ENCODE peak calls at places on chromosomes 1 and 21, in eight cellular contexts. F is NCI-H774; P is NCI-H510A treated with DMSO at 0.1 percent for 48 hours; E is small intestine; Q is activated naive CD4-positive, alpha-beta T cell; T is amniotic epithelial cell; U is left colon; A is CD8-positive, alpha-beta T cell. N is an unnamed sample.

GRCh38 chr1:155037043-155037442 is 3.4 kb downstream of the DCST1 start:
- DNase-seq in F (no peak), U (no peak), A (no peak), T (no peak), P (peak), E (no peak), Q (no peak), N (no peak)

GRCh38 chr1:234535763-234536515 is 57.0 kb upstream of the TARBP1 start:
- DNase-seq in U (peak), P (no peak), T (no peak), Q (no peak), A (no peak), F (no peak), E (no peak), N (no peak)

GRCh38 chr21:46128106-46128982 is 27.0 kb downstream of the FTCD start:
- DNase-seq in U (peak), F (no peak), P (no peak), E (no peak), T (no peak), Q (no peak), A (peak), N (peak)

GRCh38 chr1:5982868-5983267 is 9.4 kb downstream of the NPHP4 start:
- DNase-seq in E (no peak), F (no peak), T (peak), U (no peak), P (no peak), A (no peak), Q (no peak), N (no peak)

GRCh38 chr1:36567601-36568341 is 85.1 kb upstream of the CSF3R start:
- DNase-seq in F (no peak), Q (no peak), P (peak), T (no peak), E (peak), A (no peak), U (no peak), N (peak)

GRCh38 chr1:117581391-117581943 is 24.4 kb upstream of the TENT5C start:
- DNase-seq in A (no peak), U (no peak), P (no peak), Q (no peak), E (no peak), T (no peak), F (no peak), N (no peak)

GRCh38 chr1:181353526-181353925 is 129.8 kb upstream of the CACNA1E start:
- DNase-seq in T (no peak), E (no peak), Q (no peak), F (no peak), A (no peak), U (no peak), P (peak), N (no peak)

GRCh38 chr1:67672260-67672803 is 12.7 kb upstream of the GADD45A start:
- DNase-seq in A (no peak), Q (no peak), U (no peak), T (no peak), P (peak), F (peak), E (no peak), N (no peak)

GRCh38 chr21:43021191-43021590 is 46.8 kb downstream of the PKNOX1 start:
- DNase-seq in F (no peak), A (no peak), U (no peak), P (no peak), E (no peak), Q (no peak), T (no peak), N (no peak)

GRCh38 chr1:68358439-68358838 is 91.3 kb downstream of the RPE65 start:
- DNase-seq in T (peak), A (no peak), E (no peak), Q (no peak), F (no peak), P (no peak), U (no peak), N (no peak)

GRCh38 chr1:198619375-198620140 is 19.3 kb upstream of the PTPRC start:
- DNase-seq in Q (no peak), U (no peak), E (no peak), A (no peak), F (no peak), T (no peak), P (no peak), N (no peak)

GRCh38 chr1:65911679-65912078 is 119.0 kb downstream of the PDE4B start:
- DNase-seq in T (no peak), A (no peak), Q (no peak), F (no peak), P (no peak), U (no peak), E (no peak), N (no peak)

GRCh38 chr21:45818276-45818903 is 163.2 kb upstream of the COL6A1 start:
- DNase-seq in A (no peak), P (no peak), F (no peak), Q (no peak), E (no peak), T (peak), U (no peak), N (peak)

GRCh38 chr1:45895406-45895805 is 92.0 kb downstream of the MAST2 start:
- DNase-seq in F (no peak), P (no peak), T (no peak), E (no peak), U (no peak), Q (no peak), A (no peak), N (no peak)

GRCh38 chr1:151809625-151810556 is 4.7 kb upstream of the LINGO4 start:
- DNase-seq in T (no peak), U (no peak), Q (no peak), A (no peak), E (no peak), F (no peak), P (no peak), N (no peak)

GRCh38 chr1:49102752-49103151 is 326.1 kb upstream of the BEND5 start:
- DNase-seq in F (no peak), T (peak), Q (no peak), U (no peak), A (no peak), P (no peak), E (no peak), N (no peak)

GRCh38 chr21:29235714-29236197 is 63.0 kb upstream of the BACH1 start:
- DNase-seq in P (no peak), A (no peak), T (no peak), Q (no peak), U (no peak), F (no peak), E (no peak), N (no peak)

N was measured in CD14-positive monocyte.